ENCODE peak calls at places on chromosomes 13 and 19, in seven cellular contexts. P, A, V, Z, D, Y and W are unnamed samples.

GRCh38 chr13:95191821-95192220 is 109.4 kb downstream of the ABCC4 start:
- DNase-seq in P (no peak), A (peak), V (peak), Z (peak), D (peak), Y (peak), W (peak)

GRCh38 chr19:45075215-45076028 is 856 bp downstream of the ZNF296 start:
- DNase-seq in P (peak), A (no peak), V (peak), Z (peak), D (peak), Y (no peak), W (peak)

GRCh38 chr19:43618921-43619261 is 538 bp downstream of the ZNF428 start:
- DNase-seq in P (no peak), A (peak), V (no peak), Z (peak), D (no peak), Y (no peak), W (peak)

GRCh38 chr19:3557461-3558248 is at the start of gene MFSD12:
- DNase-seq in P (peak), A (peak), V (peak), Z (peak), D (peak), Y (peak), W (peak)

GRCh38 chr19:17234911-17235617 is 9.0 kb downstream of the OCEL1 start:
- DNase-seq in P (no peak), A (peak), V (peak), Z (peak), D (peak), Y (no peak), W (no peak)

GRCh38 chr13:28494861-28495585 is at the start of gene FLT1:
- DNase-seq in P (no peak), A (peak), V (peak), Z (peak), D (peak), Y (no peak), W (peak)

GRCh38 chr19:32018014-32018413 is 327.4 kb upstream of the ZNF507 start:
- DNase-seq in P (no peak), A (no peak), V (peak), Z (peak), D (no peak), Y (peak), W (no peak)

GRCh38 chr13:46173656-46174055 is 8.3 kb downstream of the LCP1 start:
- DNase-seq in P (no peak), A (no peak), V (no peak), Z (no peak), D (no peak), Y (no peak), W (no peak)

GRCh38 chr13:47853236-47853635 is 147.8 kb downstream of the SUCLA2 start:
- DNase-seq in P (no peak), A (no peak), V (peak), Z (peak), D (no peak), Y (peak), W (no peak)

GRCh38 chr13:112034846-112035245 is 32.1 kb upstream of the SOX1 start:
- DNase-seq in P (no peak), A (no peak), V (no peak), Z (no peak), D (no peak), Y (no peak), W (no peak)

GRCh38 chr19:15108845-15109767 is 1.9 kb downstream of the SYDE1 start:
- DNase-seq in P (no peak), A (no peak), V (no peak), Z (no peak), D (no peak), Y (no peak), W (no peak)
- H3K4me3 ChIP-seq in P (peak), A (peak), V (no peak), Z (no peak), D (no peak), Y (no peak), W (no peak)

GRCh38 chr13:93227906-93228801 is 1.5 kb downstream of the GPC6 start:
- DNase-seq in P (no peak), A (peak), V (peak), Z (peak), D (peak), Y (peak), W (no peak)
- TF ChIP-seq CTCF in P (no peak), A (peak), V (peak), Z (peak), D (no peak), Y (peak), W (no peak)

DNA sequence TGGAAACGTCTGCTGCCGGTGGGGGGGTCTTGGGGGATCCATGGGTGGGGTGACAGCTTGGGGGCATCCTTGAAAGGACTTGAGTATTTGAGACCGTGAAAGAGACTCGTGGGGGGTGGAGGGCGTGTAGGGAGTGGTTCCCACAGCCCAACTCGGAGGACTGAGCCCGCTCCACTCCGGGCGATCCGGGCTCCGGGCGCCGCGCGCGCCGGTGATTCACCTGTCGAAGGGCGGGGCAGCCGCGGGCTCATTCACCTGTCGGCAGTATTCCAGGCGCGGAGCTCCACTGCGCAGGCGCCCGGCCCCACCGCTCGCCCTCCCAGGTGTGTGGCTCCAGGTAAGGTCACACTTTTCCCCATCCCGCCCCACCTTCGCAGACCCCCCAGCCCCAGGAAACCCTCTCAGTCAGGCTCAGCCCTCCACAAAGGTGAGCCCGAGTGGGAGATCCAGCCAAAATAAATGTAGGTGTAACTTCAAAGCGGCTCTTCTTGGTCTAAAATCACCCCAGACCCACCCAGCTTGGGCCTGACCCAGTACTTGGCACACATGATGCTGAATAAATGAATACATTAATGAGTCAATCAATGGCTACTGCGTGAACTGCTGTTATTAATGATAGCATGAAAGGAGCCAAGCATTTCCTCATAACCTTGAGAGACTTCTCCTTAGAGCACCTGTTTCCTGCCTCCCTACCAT is 4.7 kb downstream of the NOTCH3 start:
- DNase-seq in P (peak), A (no peak), V (peak), Z (peak), D (no peak), Y (no peak), W (no peak)
- H3K4me3 ChIP-seq in P (peak), A (no peak), V (peak), Z (peak), D (no peak), Y (peak), W (no peak)

DNA sequence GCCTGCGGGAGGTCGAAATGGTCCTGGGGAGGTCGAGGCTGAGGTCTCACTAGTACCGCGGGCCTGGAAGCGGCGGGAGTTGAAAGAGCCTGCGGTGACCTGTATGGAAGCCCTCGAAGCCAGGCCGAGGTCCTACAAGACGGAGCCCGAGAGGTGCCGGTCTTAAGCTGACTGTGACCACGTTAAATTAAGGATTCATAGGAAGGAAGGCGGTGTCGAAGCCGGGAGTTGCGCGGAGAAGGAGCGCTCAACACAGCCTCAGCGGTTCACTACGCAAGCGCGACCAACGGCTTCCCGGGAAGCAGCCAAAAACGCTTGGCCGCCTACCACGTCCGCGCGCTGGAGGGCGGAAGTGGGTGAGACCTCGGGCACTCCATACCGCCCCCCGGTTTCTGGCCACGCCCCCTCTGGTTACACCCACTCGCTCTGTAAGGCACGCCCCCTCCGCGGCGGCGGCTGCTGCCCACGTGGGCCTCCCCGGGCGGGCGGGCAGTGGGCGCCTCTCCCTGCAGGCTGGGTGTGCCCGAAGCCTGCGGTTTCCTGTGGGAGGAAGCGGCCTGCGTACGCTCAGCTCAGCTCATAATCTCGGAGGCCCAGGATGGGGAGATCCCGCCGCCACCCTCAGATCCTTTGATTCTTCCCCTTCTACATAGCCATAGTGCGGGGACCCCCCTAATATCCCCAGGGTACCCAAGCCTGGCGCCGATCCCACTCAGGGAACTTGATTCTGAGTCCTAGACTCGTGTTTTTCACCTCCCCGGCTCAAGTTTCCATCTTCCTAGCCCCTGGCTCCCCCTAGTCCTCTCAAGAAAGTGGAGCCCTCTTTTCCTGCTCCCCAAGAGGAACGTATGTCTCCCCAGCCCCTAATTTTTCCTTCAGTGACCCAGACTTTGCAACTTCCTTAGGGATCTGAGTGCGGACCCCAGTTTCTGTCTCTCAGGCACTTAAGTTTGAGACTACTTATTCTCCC is 3.4 kb upstream of the EMP3 start:
- DNase-seq in P (peak), A (peak), V (peak), Z (peak), D (peak), Y (peak), W (peak)
- TF ChIP-seq CTCF in P (no peak), A (no peak), V (no peak), Z (no peak), D (no peak), Y (no peak), W (no peak)

GRCh38 chr19:55324705-55325104 is 436 bp downstream of the TMEM150B start:
- DNase-seq in P (no peak), A (no peak), V (no peak), Z (no peak), D (no peak), Y (no peak), W (no peak)

GRCh38 chr19:55322495-55322894 is 2.6 kb downstream of the TMEM150B start:
- DNase-seq in P (no peak), A (no peak), V (no peak), Z (no peak), D (no peak), Y (no peak), W (no peak)

GRCh38 chr19:55320844-55321419 is 4.2 kb downstream of the TMEM150B start:
- DNase-seq in P (no peak), A (no peak), V (no peak), Z (no peak), D (no peak), Y (no peak), W (no peak)

GRCh38 chr19:55321466-55321865 is 3.7 kb downstream of the TMEM150B start:
- DNase-seq in P (no peak), A (no peak), V (no peak), Z (no peak), D (no peak), Y (no peak), W (no peak)

DNA sequence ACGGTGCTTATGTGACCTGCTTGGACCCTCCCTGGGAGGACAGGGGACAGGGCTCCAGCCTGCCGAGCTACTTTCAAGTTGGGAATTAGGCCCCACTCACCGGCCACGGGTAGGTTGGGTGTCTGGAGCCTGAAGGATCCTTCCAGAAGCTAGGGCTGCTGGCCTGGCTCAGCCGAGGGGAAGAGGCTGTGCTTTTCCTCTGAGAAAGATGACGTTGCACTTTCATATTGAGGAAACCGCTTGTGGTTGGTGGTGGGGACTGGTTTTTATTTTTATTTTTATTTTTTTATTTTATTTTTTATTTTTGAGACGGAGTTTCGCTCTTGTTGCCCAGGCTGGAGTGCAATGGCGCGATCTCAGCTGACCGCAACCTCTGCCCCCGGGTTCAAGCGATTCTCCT is at the start of gene TMEM150B:
- DNase-seq in P (no peak), A (no peak), V (no peak), Z (no peak), D (no peak), Y (no peak), W (no peak)
- H3K4me3 ChIP-seq in P (no peak), A (no peak), V (no peak), Z (no peak), D (no peak), Y (no peak), W (no peak)

GRCh38 chr13:103656329-103656728 is 590.1 kb upstream of the SLC10A2 start:
- DNase-seq in P (no peak), A (no peak), V (no peak), Z (no peak), D (no peak), Y (no peak), W (no peak)
- TF ChIP-seq CTCF in P (no peak), A (no peak), V (no peak), Z (no peak), D (no peak), Y (no peak), W (no peak)

GRCh38 chr13:41017153-41017552 is 2.0 kb downstream of the ELF1 start:
- DNase-seq in P (no peak), A (no peak), V (no peak), Z (no peak), D (no peak), Y (no peak), W (no peak)

GRCh38 chr13:41019578-41020347 is 647 bp upstream of the ELF1 start:
- DNase-seq in P (no peak), A (no peak), V (no peak), Z (no peak), D (no peak), Y (no peak), W (no peak)

GRCh38 chr13:41017744-41018582 is 1.2 kb downstream of the ELF1 start:
- DNase-seq in P (no peak), A (no peak), V (no peak), Z (no peak), D (no peak), Y (no peak), W (no peak)

GRCh38 chr13:41019027-41019487 is at the start of gene ELF1:
- DNase-seq in P (no peak), A (peak), V (peak), Z (peak), D (peak), Y (peak), W (peak)

DNA sequence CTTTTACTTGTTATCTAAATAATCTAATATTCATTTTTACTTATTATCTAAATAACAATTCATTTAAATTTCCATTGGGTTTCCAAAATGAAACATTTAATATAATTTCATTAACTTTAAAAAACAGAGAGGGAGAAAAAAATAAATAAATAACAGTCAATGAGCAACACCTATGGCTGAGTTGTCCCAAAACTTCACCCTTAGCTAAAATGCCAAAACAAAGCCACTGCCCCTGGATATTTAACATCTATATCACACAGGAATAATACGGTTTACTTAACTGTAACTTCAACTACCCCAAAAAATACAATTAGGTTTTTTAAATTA is 570 bp downstream of the ELF1 start:
- DNase-seq in P (no peak), A (no peak), V (no peak), Z (no peak), D (no peak), Y (no peak), W (no peak)
- H3K4me3 ChIP-seq in P (peak), A (no peak), V (no peak), Z (no peak), D (peak), Y (no peak), W (peak)

DNA sequence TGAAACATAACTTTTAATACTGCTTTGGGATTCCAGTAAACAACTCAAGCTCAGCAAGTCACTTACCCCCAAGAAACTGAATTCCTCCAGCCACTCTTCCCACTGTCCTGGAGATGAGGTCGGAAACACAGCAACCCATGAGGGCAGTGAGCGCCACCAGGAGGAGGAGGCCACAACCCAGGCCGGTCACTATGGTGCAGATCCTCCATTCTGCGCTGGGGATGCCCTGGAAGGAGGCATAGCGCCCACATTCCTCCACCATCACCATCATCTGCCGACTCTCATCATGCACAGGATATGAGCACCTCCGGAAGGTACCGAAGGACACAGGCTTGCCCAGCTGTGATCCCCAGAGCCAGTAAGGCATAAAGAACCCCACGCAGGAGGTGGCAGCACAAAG is 2.2 kb downstream of the LHFPL6 start:
- DNase-seq in P (no peak), A (peak), V (no peak), Z (peak), D (no peak), Y (no peak), W (no peak)
- TF ChIP-seq CTCF in P (no peak), A (peak), V (peak), Z (peak), D (no peak), Y (no peak), W (no peak)